ENCODE peak calls at places on chromosomes 16 and 17, in ten cellular contexts. One of them, this sample, is unnamed.

GRCh38 chr16:67726106-67727034 is 7.3 kb upstream of the GFOD2 start:
- DNase-seq in activated T-helper 2 cell treated with anti-CD3 and anti-CD28 coated beads, Interferon-gamma antibody, Interleukin-2, Interleukin-4, amounts not matched to agents 10 μg/mL and 5 μg/mL and 100 μg/mL, durations not matched to agents 14 hours and 24 hours and 36 hours: no peak
- DNase-seq in stimulated activated CD4-positive, alpha-beta T cell treated with anti-CD3 and anti-CD28 coated beads, TNF-alpha, amount 100 ng/mL, for 1 hour: no peak
- DNase-seq in AG08396: peak; percentile 34
- DNase-seq in MM.1S: no peak
- DNase-seq in keratinocyte: no peak
- DNase-seq in NCI-H1105: no peak
- DNase-seq in prostate gland: no peak
- DNase-seq in NCI-H1694 treated with DMSO at 0.1 percent for 48 hours: no peak
- DNase-seq in nucleus accumbens: no peak
- DNase-seq in this sample: no peak

GRCh38 chr17:39209317-39210092 is 9.4 kb downstream of the RPL19 start:
- DNase-seq in activated T-helper 2 cell treated with anti-CD3 and anti-CD28 coated beads, Interferon-gamma antibody, Interleukin-2, Interleukin-4, amounts not matched to agents 10 μg/mL and 5 μg/mL and 100 μg/mL, durations not matched to agents 14 hours and 24 hours and 36 hours: peak; percentile 49
- DNase-seq in stimulated activated CD4-positive, alpha-beta T cell treated with anti-CD3 and anti-CD28 coated beads, TNF-alpha, amount 100 ng/mL, for 1 hour: peak; percentile 48
- DNase-seq in AG08396: peak; percentile 83
- DNase-seq in MM.1S: no peak
- DNase-seq in keratinocyte: no peak
- DNase-seq in NCI-H1105: no peak
- DNase-seq in prostate gland: peak; percentile 94
- DNase-seq in NCI-H1694 treated with DMSO at 0.1 percent for 48 hours: no peak
- DNase-seq in nucleus accumbens: peak; percentile 66
- DNase-seq in this sample: no peak

GRCh38 chr17:67514998-67515397 is 137.9 kb downstream of the PITPNC1 start:
- DNase-seq in activated T-helper 2 cell treated with anti-CD3 and anti-CD28 coated beads, Interferon-gamma antibody, Interleukin-2, Interleukin-4, amounts not matched to agents 10 μg/mL and 5 μg/mL and 100 μg/mL, durations not matched to agents 14 hours and 24 hours and 36 hours: no peak
- DNase-seq in stimulated activated CD4-positive, alpha-beta T cell treated with anti-CD3 and anti-CD28 coated beads, TNF-alpha, amount 100 ng/mL, for 1 hour: no peak
- DNase-seq in AG08396: no peak
- DNase-seq in MM.1S: peak; percentile 15
- DNase-seq in keratinocyte: no peak
- DNase-seq in NCI-H1105: no peak
- DNase-seq in prostate gland: no peak
- DNase-seq in NCI-H1694 treated with DMSO at 0.1 percent for 48 hours: peak; percentile 66
- DNase-seq in nucleus accumbens: no peak
- DNase-seq in this sample: no peak

GRCh38 chr16:67116388-67117311 is 6.9 kb downstream of the PHAF1 start:
- DNase-seq in activated T-helper 2 cell treated with anti-CD3 and anti-CD28 coated beads, Interferon-gamma antibody, Interleukin-2, Interleukin-4, amounts not matched to agents 10 μg/mL and 5 μg/mL and 100 μg/mL, durations not matched to agents 14 hours and 24 hours and 36 hours: no peak
- DNase-seq in stimulated activated CD4-positive, alpha-beta T cell treated with anti-CD3 and anti-CD28 coated beads, TNF-alpha, amount 100 ng/mL, for 1 hour: no peak
- DNase-seq in AG08396: no peak
- DNase-seq in MM.1S: no peak
- DNase-seq in keratinocyte: no peak
- DNase-seq in NCI-H1105: no peak
- DNase-seq in prostate gland: no peak
- DNase-seq in NCI-H1694 treated with DMSO at 0.1 percent for 48 hours: no peak
- DNase-seq in nucleus accumbens: peak; percentile 3
- DNase-seq in this sample: no peak

GRCh38 chr16:1610071-1610840 is 1.6 kb downstream of the IFT140 start:
- DNase-seq in activated T-helper 2 cell treated with anti-CD3 and anti-CD28 coated beads, Interferon-gamma antibody, Interleukin-2, Interleukin-4, amounts not matched to agents 10 μg/mL and 5 μg/mL and 100 μg/mL, durations not matched to agents 14 hours and 24 hours and 36 hours: peak; percentile 90
- DNase-seq in stimulated activated CD4-positive, alpha-beta T cell treated with anti-CD3 and anti-CD28 coated beads, TNF-alpha, amount 100 ng/mL, for 1 hour: peak; percentile 94
- DNase-seq in AG08396: peak; percentile 98
- DNase-seq in MM.1S: peak; percentile 96
- DNase-seq in keratinocyte: peak; percentile 23
- DNase-seq in NCI-H1105: peak; percentile 65
- DNase-seq in prostate gland: peak; percentile 88
- DNase-seq in NCI-H1694 treated with DMSO at 0.1 percent for 48 hours: peak; percentile 64
- DNase-seq in nucleus accumbens: peak; percentile 78
- DNase-seq in this sample: no peak

GRCh38 chr16:13032911-13033310 is 131.5 kb downstream of the SHISA9 start:
- DNase-seq in activated T-helper 2 cell treated with anti-CD3 and anti-CD28 coated beads, Interferon-gamma antibody, Interleukin-2, Interleukin-4, amounts not matched to agents 10 μg/mL and 5 μg/mL and 100 μg/mL, durations not matched to agents 14 hours and 24 hours and 36 hours: no peak
- DNase-seq in stimulated activated CD4-positive, alpha-beta T cell treated with anti-CD3 and anti-CD28 coated beads, TNF-alpha, amount 100 ng/mL, for 1 hour: no peak
- DNase-seq in AG08396: no peak
- DNase-seq in MM.1S: no peak
- DNase-seq in keratinocyte: no peak
- DNase-seq in NCI-H1105: no peak
- DNase-seq in prostate gland: no peak
- DNase-seq in NCI-H1694 treated with DMSO at 0.1 percent for 48 hours: no peak
- DNase-seq in nucleus accumbens: no peak
- DNase-seq in this sample: no peak

GRCh38 chr17:27975146-27976011 is 67.1 kb upstream of the NLK start:
- DNase-seq in activated T-helper 2 cell treated with anti-CD3 and anti-CD28 coated beads, Interferon-gamma antibody, Interleukin-2, Interleukin-4, amounts not matched to agents 10 μg/mL and 5 μg/mL and 100 μg/mL, durations not matched to agents 14 hours and 24 hours and 36 hours: no peak
- DNase-seq in stimulated activated CD4-positive, alpha-beta T cell treated with anti-CD3 and anti-CD28 coated beads, TNF-alpha, amount 100 ng/mL, for 1 hour: no peak
- DNase-seq in AG08396: peak; percentile 29
- DNase-seq in MM.1S: no peak
- DNase-seq in keratinocyte: no peak
- DNase-seq in NCI-H1105: no peak
- DNase-seq in prostate gland: no peak
- DNase-seq in NCI-H1694 treated with DMSO at 0.1 percent for 48 hours: peak; percentile 82
- DNase-seq in nucleus accumbens: no peak
- DNase-seq in this sample: no peak

GRCh38 chr17:57682667-57683066 is 62.4 kb downstream of the CCDC182 start:
- DNase-seq in activated T-helper 2 cell treated with anti-CD3 and anti-CD28 coated beads, Interferon-gamma antibody, Interleukin-2, Interleukin-4, amounts not matched to agents 10 μg/mL and 5 μg/mL and 100 μg/mL, durations not matched to agents 14 hours and 24 hours and 36 hours: no peak
- DNase-seq in stimulated activated CD4-positive, alpha-beta T cell treated with anti-CD3 and anti-CD28 coated beads, TNF-alpha, amount 100 ng/mL, for 1 hour: no peak
- DNase-seq in AG08396: no peak
- DNase-seq in MM.1S: no peak
- DNase-seq in keratinocyte: no peak
- DNase-seq in NCI-H1105: no peak
- DNase-seq in prostate gland: no peak
- DNase-seq in NCI-H1694 treated with DMSO at 0.1 percent for 48 hours: no peak
- DNase-seq in nucleus accumbens: no peak
- DNase-seq in this sample: no peak

GRCh38 chr17:59893617-59894100 is 738 bp downstream of the RPS6KB1 start:
- DNase-seq in activated T-helper 2 cell treated with anti-CD3 and anti-CD28 coated beads, Interferon-gamma antibody, Interleukin-2, Interleukin-4, amounts not matched to agents 10 μg/mL and 5 μg/mL and 100 μg/mL, durations not matched to agents 14 hours and 24 hours and 36 hours: no peak
- DNase-seq in stimulated activated CD4-positive, alpha-beta T cell treated with anti-CD3 and anti-CD28 coated beads, TNF-alpha, amount 100 ng/mL, for 1 hour: no peak
- DNase-seq in AG08396: peak; percentile 18
- DNase-seq in MM.1S: peak; percentile 54
- DNase-seq in keratinocyte: no peak
- DNase-seq in NCI-H1105: no peak
- DNase-seq in prostate gland: no peak
- DNase-seq in NCI-H1694 treated with DMSO at 0.1 percent for 48 hours: peak; percentile 8
- DNase-seq in nucleus accumbens: peak; percentile 32
- DNase-seq in this sample: no peak

GRCh38 chr17:43338886-43339516 is 59.8 kb upstream of the ARL4D start:
- DNase-seq in activated T-helper 2 cell treated with anti-CD3 and anti-CD28 coated beads, Interferon-gamma antibody, Interleukin-2, Interleukin-4, amounts not matched to agents 10 μg/mL and 5 μg/mL and 100 μg/mL, durations not matched to agents 14 hours and 24 hours and 36 hours: peak; percentile 46
- DNase-seq in stimulated activated CD4-positive, alpha-beta T cell treated with anti-CD3 and anti-CD28 coated beads, TNF-alpha, amount 100 ng/mL, for 1 hour: peak; percentile 50
- DNase-seq in AG08396: no peak
- DNase-seq in MM.1S: peak; percentile 61
- DNase-seq in keratinocyte: no peak
- DNase-seq in NCI-H1105: peak; percentile 64
- DNase-seq in prostate gland: peak; percentile 81
- DNase-seq in NCI-H1694 treated with DMSO at 0.1 percent for 48 hours: peak; percentile 52
- DNase-seq in nucleus accumbens: peak; percentile 75
- DNase-seq in this sample: no peak

GRCh38 chr17:42484304-42484703 is 25.6 kb downstream of the ATP6V0A1 start:
- DNase-seq in activated T-helper 2 cell treated with anti-CD3 and anti-CD28 coated beads, Interferon-gamma antibody, Interleukin-2, Interleukin-4, amounts not matched to agents 10 μg/mL and 5 μg/mL and 100 μg/mL, durations not matched to agents 14 hours and 24 hours and 36 hours: peak; percentile 76
- DNase-seq in stimulated activated CD4-positive, alpha-beta T cell treated with anti-CD3 and anti-CD28 coated beads, TNF-alpha, amount 100 ng/mL, for 1 hour: peak; percentile 3
- DNase-seq in AG08396: no peak
- DNase-seq in MM.1S: peak; percentile 83
- DNase-seq in keratinocyte: no peak
- DNase-seq in NCI-H1105: no peak
- DNase-seq in prostate gland: no peak
- DNase-seq in NCI-H1694 treated with DMSO at 0.1 percent for 48 hours: no peak
- DNase-seq in nucleus accumbens: no peak
- DNase-seq in this sample: no peak

GRCh38 chr16:23448392-23448791 is 4.6 kb downstream of the COG7 start:
- DNase-seq in activated T-helper 2 cell treated with anti-CD3 and anti-CD28 coated beads, Interferon-gamma antibody, Interleukin-2, Interleukin-4, amounts not matched to agents 10 μg/mL and 5 μg/mL and 100 μg/mL, durations not matched to agents 14 hours and 24 hours and 36 hours: no peak
- DNase-seq in stimulated activated CD4-positive, alpha-beta T cell treated with anti-CD3 and anti-CD28 coated beads, TNF-alpha, amount 100 ng/mL, for 1 hour: no peak
- DNase-seq in AG08396: no peak
- DNase-seq in MM.1S: no peak
- DNase-seq in keratinocyte: no peak
- DNase-seq in NCI-H1105: no peak
- DNase-seq in prostate gland: no peak
- DNase-seq in NCI-H1694 treated with DMSO at 0.1 percent for 48 hours: no peak
- DNase-seq in nucleus accumbens: no peak
- DNase-seq in this sample: no peak

GRCh38 chr16:30096862-30097563 is 1.0 kb upstream of the YPEL3 start:
- DNase-seq in activated T-helper 2 cell treated with anti-CD3 and anti-CD28 coated beads, Interferon-gamma antibody, Interleukin-2, Interleukin-4, amounts not matched to agents 10 μg/mL and 5 μg/mL and 100 μg/mL, durations not matched to agents 14 hours and 24 hours and 36 hours: no peak
- DNase-seq in stimulated activated CD4-positive, alpha-beta T cell treated with anti-CD3 and anti-CD28 coated beads, TNF-alpha, amount 100 ng/mL, for 1 hour: no peak
- DNase-seq in AG08396: no peak
- DNase-seq in MM.1S: no peak
- DNase-seq in keratinocyte: no peak
- DNase-seq in NCI-H1105: no peak
- DNase-seq in prostate gland: no peak
- DNase-seq in NCI-H1694 treated with DMSO at 0.1 percent for 48 hours: no peak
- DNase-seq in nucleus accumbens: no peak
- DNase-seq in this sample: no peak

GRCh38 chr16:1668612-1669319 is 9.3 kb upstream of the JPT2 start:
- DNase-seq in activated T-helper 2 cell treated with anti-CD3 and anti-CD28 coated beads, Interferon-gamma antibody, Interleukin-2, Interleukin-4, amounts not matched to agents 10 μg/mL and 5 μg/mL and 100 μg/mL, durations not matched to agents 14 hours and 24 hours and 36 hours: no peak
- DNase-seq in stimulated activated CD4-positive, alpha-beta T cell treated with anti-CD3 and anti-CD28 coated beads, TNF-alpha, amount 100 ng/mL, for 1 hour: no peak
- DNase-seq in AG08396: no peak
- DNase-seq in MM.1S: no peak
- DNase-seq in keratinocyte: no peak
- DNase-seq in NCI-H1105: no peak
- DNase-seq in prostate gland: no peak
- DNase-seq in NCI-H1694 treated with DMSO at 0.1 percent for 48 hours: no peak
- DNase-seq in nucleus accumbens: no peak
- DNase-seq in this sample: no peak

GRCh38 chr17:3543453-3543852 is 14.2 kb downstream of the TRPV3 start:
- DNase-seq in activated T-helper 2 cell treated with anti-CD3 and anti-CD28 coated beads, Interferon-gamma antibody, Interleukin-2, Interleukin-4, amounts not matched to agents 10 μg/mL and 5 μg/mL and 100 μg/mL, durations not matched to agents 14 hours and 24 hours and 36 hours: no peak
- DNase-seq in stimulated activated CD4-positive, alpha-beta T cell treated with anti-CD3 and anti-CD28 coated beads, TNF-alpha, amount 100 ng/mL, for 1 hour: no peak
- DNase-seq in AG08396: no peak
- DNase-seq in MM.1S: no peak
- DNase-seq in keratinocyte: no peak
- DNase-seq in NCI-H1105: no peak
- DNase-seq in prostate gland: no peak
- DNase-seq in NCI-H1694 treated with DMSO at 0.1 percent for 48 hours: no peak
- DNase-seq in nucleus accumbens: peak; percentile 17
- DNase-seq in this sample: no peak

GRCh38 chr17:61514491-61514890 is 62.3 kb downstream of the TBX4 start:
- DNase-seq in activated T-helper 2 cell treated with anti-CD3 and anti-CD28 coated beads, Interferon-gamma antibody, Interleukin-2, Interleukin-4, amounts not matched to agents 10 μg/mL and 5 μg/mL and 100 μg/mL, durations not matched to agents 14 hours and 24 hours and 36 hours: no peak
- DNase-seq in stimulated activated CD4-positive, alpha-beta T cell treated with anti-CD3 and anti-CD28 coated beads, TNF-alpha, amount 100 ng/mL, for 1 hour: no peak
- DNase-seq in AG08396: no peak
- DNase-seq in MM.1S: no peak
- DNase-seq in keratinocyte: no peak
- DNase-seq in NCI-H1105: no peak
- DNase-seq in prostate gland: no peak
- DNase-seq in NCI-H1694 treated with DMSO at 0.1 percent for 48 hours: no peak
- DNase-seq in nucleus accumbens: no peak
- DNase-seq in this sample: no peak

GRCh38 chr17:35376245-35376644 is 2.8 kb upstream of the SLFN11 start:
- DNase-seq in activated T-helper 2 cell treated with anti-CD3 and anti-CD28 coated beads, Interferon-gamma antibody, Interleukin-2, Interleukin-4, amounts not matched to agents 10 μg/mL and 5 μg/mL and 100 μg/mL, durations not matched to agents 14 hours and 24 hours and 36 hours: no peak
- DNase-seq in stimulated activated CD4-positive, alpha-beta T cell treated with anti-CD3 and anti-CD28 coated beads, TNF-alpha, amount 100 ng/mL, for 1 hour: no peak
- DNase-seq in AG08396: peak; percentile 19
- DNase-seq in MM.1S: no peak
- DNase-seq in keratinocyte: no peak
- DNase-seq in NCI-H1105: no peak
- DNase-seq in prostate gland: no peak
- DNase-seq in NCI-H1694 treated with DMSO at 0.1 percent for 48 hours: no peak
- DNase-seq in nucleus accumbens: no peak
- DNase-seq in this sample: no peak

GRCh38 chr16:8929086-8929748 is 34.5 kb downstream of the USP7 start:
- DNase-seq in activated T-helper 2 cell treated with anti-CD3 and anti-CD28 coated beads, Interferon-gamma antibody, Interleukin-2, Interleukin-4, amounts not matched to agents 10 μg/mL and 5 μg/mL and 100 μg/mL, durations not matched to agents 14 hours and 24 hours and 36 hours: no peak
- DNase-seq in stimulated activated CD4-positive, alpha-beta T cell treated with anti-CD3 and anti-CD28 coated beads, TNF-alpha, amount 100 ng/mL, for 1 hour: no peak
- DNase-seq in AG08396: no peak
- DNase-seq in MM.1S: no peak
- DNase-seq in keratinocyte: no peak
- DNase-seq in NCI-H1105: peak; percentile 60
- DNase-seq in prostate gland: no peak
- DNase-seq in NCI-H1694 treated with DMSO at 0.1 percent for 48 hours: no peak
- DNase-seq in nucleus accumbens: no peak
- DNase-seq in this sample: no peak

GRCh38 chr17:61668486-61668885 is 77.5 kb upstream of the NACA2 start:
- DNase-seq in activated T-helper 2 cell treated with anti-CD3 and anti-CD28 coated beads, Interferon-gamma antibody, Interleukin-2, Interleukin-4, amounts not matched to agents 10 μg/mL and 5 μg/mL and 100 μg/mL, durations not matched to agents 14 hours and 24 hours and 36 hours: no peak
- DNase-seq in stimulated activated CD4-positive, alpha-beta T cell treated with anti-CD3 and anti-CD28 coated beads, TNF-alpha, amount 100 ng/mL, for 1 hour: no peak
- DNase-seq in AG08396: no peak
- DNase-seq in MM.1S: no peak
- DNase-seq in keratinocyte: no peak
- DNase-seq in NCI-H1105: no peak
- DNase-seq in prostate gland: no peak
- DNase-seq in NCI-H1694 treated with DMSO at 0.1 percent for 48 hours: no peak
- DNase-seq in nucleus accumbens: no peak
- DNase-seq in this sample: no peak

GRCh38 chr16:74654536-74654935 is 12.1 kb downstream of the RFWD3 start:
- DNase-seq in activated T-helper 2 cell treated with anti-CD3 and anti-CD28 coated beads, Interferon-gamma antibody, Interleukin-2, Interleukin-4, amounts not matched to agents 10 μg/mL and 5 μg/mL and 100 μg/mL, durations not matched to agents 14 hours and 24 hours and 36 hours: no peak
- DNase-seq in stimulated activated CD4-positive, alpha-beta T cell treated with anti-CD3 and anti-CD28 coated beads, TNF-alpha, amount 100 ng/mL, for 1 hour: no peak
- DNase-seq in AG08396: no peak
- DNase-seq in MM.1S: no peak
- DNase-seq in keratinocyte: no peak
- DNase-seq in NCI-H1105: no peak
- DNase-seq in prostate gland: no peak
- DNase-seq in NCI-H1694 treated with DMSO at 0.1 percent for 48 hours: no peak
- DNase-seq in nucleus accumbens: no peak
- DNase-seq in this sample: no peak

GRCh38 chr16:54342966-54343365 is 56.4 kb upstream of the IRX3 start:
- DNase-seq in activated T-helper 2 cell treated with anti-CD3 and anti-CD28 coated beads, Interferon-gamma antibody, Interleukin-2, Interleukin-4, amounts not matched to agents 10 μg/mL and 5 μg/mL and 100 μg/mL, durations not matched to agents 14 hours and 24 hours and 36 hours: no peak
- DNase-seq in stimulated activated CD4-positive, alpha-beta T cell treated with anti-CD3 and anti-CD28 coated beads, TNF-alpha, amount 100 ng/mL, for 1 hour: no peak
- DNase-seq in AG08396: no peak
- DNase-seq in MM.1S: no peak
- DNase-seq in keratinocyte: peak; percentile 17
- DNase-seq in NCI-H1105: no peak
- DNase-seq in prostate gland: no peak
- DNase-seq in NCI-H1694 treated with DMSO at 0.1 percent for 48 hours: no peak
- DNase-seq in nucleus accumbens: no peak
- DNase-seq in this sample: no peak

GRCh38 chr16:17343729-17344128 is 127.0 kb downstream of the XYLT1 start:
- DNase-seq in activated T-helper 2 cell treated with anti-CD3 and anti-CD28 coated beads, Interferon-gamma antibody, Interleukin-2, Interleukin-4, amounts not matched to agents 10 μg/mL and 5 μg/mL and 100 μg/mL, durations not matched to agents 14 hours and 24 hours and 36 hours: no peak
- DNase-seq in stimulated activated CD4-positive, alpha-beta T cell treated with anti-CD3 and anti-CD28 coated beads, TNF-alpha, amount 100 ng/mL, for 1 hour: no peak
- DNase-seq in AG08396: no peak
- DNase-seq in MM.1S: no peak
- DNase-seq in keratinocyte: no peak
- DNase-seq in NCI-H1105: no peak
- DNase-seq in prostate gland: no peak
- DNase-seq in NCI-H1694 treated with DMSO at 0.1 percent for 48 hours: no peak
- DNase-seq in nucleus accumbens: no peak
- DNase-seq in this sample: no peak

GRCh38 chr17:59366773-59367656 is 35.6 kb downstream of the YPEL2 start:
- DNase-seq in activated T-helper 2 cell treated with anti-CD3 and anti-CD28 coated beads, Interferon-gamma antibody, Interleukin-2, Interleukin-4, amounts not matched to agents 10 μg/mL and 5 μg/mL and 100 μg/mL, durations not matched to agents 14 hours and 24 hours and 36 hours: no peak
- DNase-seq in stimulated activated CD4-positive, alpha-beta T cell treated with anti-CD3 and anti-CD28 coated beads, TNF-alpha, amount 100 ng/mL, for 1 hour: no peak
- DNase-seq in AG08396: peak; percentile 58
- DNase-seq in MM.1S: no peak
- DNase-seq in keratinocyte: no peak
- DNase-seq in NCI-H1105: peak; percentile 31
- DNase-seq in prostate gland: peak; percentile 84
- DNase-seq in NCI-H1694 treated with DMSO at 0.1 percent for 48 hours: peak; percentile 60
- DNase-seq in nucleus accumbens: no peak
- DNase-seq in this sample: no peak

GRCh38 chr17:57862990-57863667 is 13.3 kb upstream of the MRPS23 start:
- DNase-seq in activated T-helper 2 cell treated with anti-CD3 and anti-CD28 coated beads, Interferon-gamma antibody, Interleukin-2, Interleukin-4, amounts not matched to agents 10 μg/mL and 5 μg/mL and 100 μg/mL, durations not matched to agents 14 hours and 24 hours and 36 hours: no peak
- DNase-seq in stimulated activated CD4-positive, alpha-beta T cell treated with anti-CD3 and anti-CD28 coated beads, TNF-alpha, amount 100 ng/mL, for 1 hour: no peak
- DNase-seq in AG08396: no peak
- DNase-seq in MM.1S: no peak
- DNase-seq in keratinocyte: no peak
- DNase-seq in NCI-H1105: no peak
- DNase-seq in prostate gland: no peak
- DNase-seq in NCI-H1694 treated with DMSO at 0.1 percent for 48 hours: no peak
- DNase-seq in nucleus accumbens: peak; percentile 64
- DNase-seq in this sample: no peak

GRCh38 chr16:81181013-81181720 is 57.3 kb upstream of the BCO1 start:
- DNase-seq in activated T-helper 2 cell treated with anti-CD3 and anti-CD28 coated beads, Interferon-gamma antibody, Interleukin-2, Interleukin-4, amounts not matched to agents 10 μg/mL and 5 μg/mL and 100 μg/mL, durations not matched to agents 14 hours and 24 hours and 36 hours: no peak
- DNase-seq in stimulated activated CD4-positive, alpha-beta T cell treated with anti-CD3 and anti-CD28 coated beads, TNF-alpha, amount 100 ng/mL, for 1 hour: no peak
- DNase-seq in AG08396: peak; percentile 86
- DNase-seq in MM.1S: no peak
- DNase-seq in keratinocyte: peak; percentile 83
- DNase-seq in NCI-H1105: peak; percentile 17
- DNase-seq in prostate gland: peak; percentile 58
- DNase-seq in NCI-H1694 treated with DMSO at 0.1 percent for 48 hours: no peak
- DNase-seq in nucleus accumbens: no peak
- DNase-seq in this sample: peak; percentile 74

GRCh38 chr16:30112197-30113030 is 923 bp downstream of the GDPD3 start:
- DNase-seq in activated T-helper 2 cell treated with anti-CD3 and anti-CD28 coated beads, Interferon-gamma antibody, Interleukin-2, Interleukin-4, amounts not matched to agents 10 μg/mL and 5 μg/mL and 100 μg/mL, durations not matched to agents 14 hours and 24 hours and 36 hours: peak; percentile 53
- DNase-seq in stimulated activated CD4-positive, alpha-beta T cell treated with anti-CD3 and anti-CD28 coated beads, TNF-alpha, amount 100 ng/mL, for 1 hour: peak; percentile 47
- DNase-seq in AG08396: peak; percentile 77
- DNase-seq in MM.1S: peak; percentile 48
- DNase-seq in keratinocyte: no peak
- DNase-seq in NCI-H1105: no peak
- DNase-seq in prostate gland: no peak
- DNase-seq in NCI-H1694 treated with DMSO at 0.1 percent for 48 hours: no peak
- DNase-seq in nucleus accumbens: no peak
- DNase-seq in this sample: no peak

GRCh38 chr16:50712568-50712914 is 19.1 kb downstream of the NOD2 start:
- DNase-seq in activated T-helper 2 cell treated with anti-CD3 and anti-CD28 coated beads, Interferon-gamma antibody, Interleukin-2, Interleukin-4, amounts not matched to agents 10 μg/mL and 5 μg/mL and 100 μg/mL, durations not matched to agents 14 hours and 24 hours and 36 hours: no peak
- DNase-seq in stimulated activated CD4-positive, alpha-beta T cell treated with anti-CD3 and anti-CD28 coated beads, TNF-alpha, amount 100 ng/mL, for 1 hour: no peak
- DNase-seq in AG08396: no peak
- DNase-seq in MM.1S: no peak
- DNase-seq in keratinocyte: no peak
- DNase-seq in NCI-H1105: no peak
- DNase-seq in prostate gland: no peak
- DNase-seq in NCI-H1694 treated with DMSO at 0.1 percent for 48 hours: no peak
- DNase-seq in nucleus accumbens: no peak
- DNase-seq in this sample: no peak

GRCh38 chr17:78426293-78426879 is 47.9 kb downstream of the PGS1 start:
- DNase-seq in activated T-helper 2 cell treated with anti-CD3 and anti-CD28 coated beads, Interferon-gamma antibody, Interleukin-2, Interleukin-4, amounts not matched to agents 10 μg/mL and 5 μg/mL and 100 μg/mL, durations not matched to agents 14 hours and 24 hours and 36 hours: no peak
- DNase-seq in stimulated activated CD4-positive, alpha-beta T cell treated with anti-CD3 and anti-CD28 coated beads, TNF-alpha, amount 100 ng/mL, for 1 hour: no peak
- DNase-seq in AG08396: no peak
- DNase-seq in MM.1S: no peak
- DNase-seq in keratinocyte: no peak
- DNase-seq in NCI-H1105: no peak
- DNase-seq in prostate gland: no peak
- DNase-seq in NCI-H1694 treated with DMSO at 0.1 percent for 48 hours: no peak
- DNase-seq in nucleus accumbens: peak; percentile 58
- DNase-seq in this sample: no peak

This sample was measured in epithelial cell of prostate.